ENCODE peak calls at places on chromosomes 16 and 17, in five cellular contexts. T is HCT116, R is fibroblast of lung, N is PC-9, V is astrocyte. A is an unnamed sample.

GRCh38 chr17:3990391-3991127 is 26.3 kb upstream of the ATP2A3 start:
- DNase-seq in V (peak), T (no peak), R (peak), N (no peak), A (no peak)

GRCh38 chr17:79774561-79774975 is 3.4 kb upstream of the CBX2 start:
- DNase-seq in V (no peak), N (no peak), R (no peak), T (no peak), A (no peak)

GRCh38 chr17:68820476-68820824 is 134.7 kb downstream of the ABCA8 start:
- DNase-seq in T (no peak), R (no peak), N (no peak), V (no peak), A (peak)

GRCh38 chr17:70865993-70866804 is 696.9 kb downstream of the KCNJ2 start:
- DNase-seq in T (no peak), V (no peak), R (no peak), N (no peak), A (no peak)

GRCh38 chr17:4994081-4994595 is 3.2 kb downstream of the INCA1 start:
- DNase-seq in R (no peak), V (no peak), T (no peak), N (no peak), A (no peak)

GRCh38 chr17:39485555-39485954 is 24.3 kb downstream of the CDK12 start:
- DNase-seq in T (peak), R (peak), V (peak), N (peak), A (peak)

GRCh38 chr16:14579266-14579665 is 50.8 kb downstream of the PARN start:
- DNase-seq in V (no peak), T (no peak), R (no peak), N (no peak), A (no peak)

GRCh38 chr17:56821847-56822534 is 11.7 kb downstream of the C17orf67 start:
- DNase-seq in T (no peak), R (no peak), N (no peak), V (no peak), A (no peak)

GRCh38 chr17:82349287-82349701 is 9.8 kb upstream of the TEX19 start:
- DNase-seq in T (no peak), N (no peak), V (no peak), R (no peak), A (no peak)

DNA sequence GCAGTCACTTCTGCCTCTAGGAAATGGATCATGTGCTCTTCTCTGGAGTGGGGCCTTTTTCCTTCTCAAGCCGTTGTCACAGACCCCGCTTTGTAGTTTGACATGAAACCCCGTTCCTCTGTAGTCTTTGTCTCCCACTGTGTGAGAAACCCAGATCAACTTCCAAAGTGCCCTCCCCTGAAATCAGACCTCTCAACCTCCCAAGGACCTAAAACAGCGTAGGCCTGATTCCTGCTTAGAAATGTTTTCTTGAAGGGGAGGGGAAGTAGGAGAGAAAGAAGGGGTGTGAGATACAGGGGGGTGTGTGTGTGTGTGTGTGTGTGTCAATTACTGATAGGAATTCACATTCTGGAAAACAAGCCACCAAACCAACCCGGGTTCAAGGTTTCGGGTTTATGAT is 1.5 kb downstream of the UBE2O start:
- DNase-seq in R (no peak), V (no peak), T (no peak), N (no peak), A (peak)
- H2AFZ ChIP-seq in R (no peak), V (no peak), T (no peak), N (no peak), A (no peak)

GRCh38 chr16:180921-181667 is 835 bp downstream of the HBQ1 start:
- DNase-seq in R (peak), T (peak), V (peak), N (no peak), A (peak)
- H3K4me3 ChIP-seq in R (no peak), T (no peak), V (peak), N (no peak), A (peak)

GRCh38 chr17:9707917-9708316 is 62.6 kb downstream of the USP43 start:
- DNase-seq in N (no peak), T (no peak), R (no peak), V (no peak), A (no peak)
- H2AFZ ChIP-seq in N (no peak), T (no peak), R (no peak), V (no peak), A (no peak)

GRCh38 chr17:77178586-77178985 is 37.8 kb downstream of the SEC14L1 start:
- DNase-seq in R (no peak), T (no peak), N (no peak), V (no peak), A (no peak)

GRCh38 chr17:77180503-77181330 is 39.9 kb downstream of the SEC14L1 start:
- DNase-seq in V (no peak), T (no peak), R (no peak), N (no peak), A (no peak)

GRCh38 chr17:77174928-77175720 is 34.4 kb downstream of the SEC14L1 start:
- DNase-seq in R (no peak), T (no peak), V (no peak), N (no peak), A (no peak)

GRCh38 chr17:77177002-77177401 is 36.2 kb downstream of the SEC14L1 start:
- DNase-seq in V (no peak), R (no peak), N (no peak), T (no peak), A (no peak)

DNA sequence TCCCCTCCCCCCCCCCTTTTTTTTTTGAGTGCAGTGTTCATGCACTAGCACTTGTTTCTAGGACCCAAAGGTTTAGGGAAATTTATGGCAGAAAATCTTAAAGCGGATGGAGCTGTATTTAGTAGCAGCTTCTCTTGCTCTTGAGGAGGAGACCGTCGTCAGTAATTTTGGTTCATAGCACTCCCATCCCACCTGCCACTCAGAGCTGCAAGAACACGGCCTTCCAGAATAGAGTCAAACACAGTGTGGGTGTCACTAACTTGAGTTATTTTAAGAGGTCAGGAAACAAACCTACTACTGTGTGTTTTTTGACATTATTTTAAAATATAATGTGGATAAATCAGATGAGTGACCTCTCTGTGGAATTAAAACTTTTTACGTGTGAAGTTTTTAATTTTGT is 37.3 kb downstream of the SEC14L1 start:
- DNase-seq in V (no peak), R (no peak), T (no peak), N (no peak), A (no peak)
- H3K4me3 ChIP-seq in V (no peak), R (no peak), T (no peak), N (no peak), A (no peak)

GRCh38 chr16:27633221-27633620 is 83.3 kb downstream of the KATNIP start:
- DNase-seq in T (no peak), N (no peak), V (no peak), R (no peak), A (no peak)
- H2AFZ ChIP-seq in T (no peak), N (no peak), V (no peak), R (no peak), A (no peak)

GRCh38 chr17:50122945-50123344 is 7.0 kb downstream of the SAMD14 start:
- DNase-seq in V (no peak), R (no peak), T (no peak), N (no peak), A (no peak)
- H3K4me3 ChIP-seq in V (no peak), R (no peak), T (no peak), N (no peak), A (no peak)

DNA sequence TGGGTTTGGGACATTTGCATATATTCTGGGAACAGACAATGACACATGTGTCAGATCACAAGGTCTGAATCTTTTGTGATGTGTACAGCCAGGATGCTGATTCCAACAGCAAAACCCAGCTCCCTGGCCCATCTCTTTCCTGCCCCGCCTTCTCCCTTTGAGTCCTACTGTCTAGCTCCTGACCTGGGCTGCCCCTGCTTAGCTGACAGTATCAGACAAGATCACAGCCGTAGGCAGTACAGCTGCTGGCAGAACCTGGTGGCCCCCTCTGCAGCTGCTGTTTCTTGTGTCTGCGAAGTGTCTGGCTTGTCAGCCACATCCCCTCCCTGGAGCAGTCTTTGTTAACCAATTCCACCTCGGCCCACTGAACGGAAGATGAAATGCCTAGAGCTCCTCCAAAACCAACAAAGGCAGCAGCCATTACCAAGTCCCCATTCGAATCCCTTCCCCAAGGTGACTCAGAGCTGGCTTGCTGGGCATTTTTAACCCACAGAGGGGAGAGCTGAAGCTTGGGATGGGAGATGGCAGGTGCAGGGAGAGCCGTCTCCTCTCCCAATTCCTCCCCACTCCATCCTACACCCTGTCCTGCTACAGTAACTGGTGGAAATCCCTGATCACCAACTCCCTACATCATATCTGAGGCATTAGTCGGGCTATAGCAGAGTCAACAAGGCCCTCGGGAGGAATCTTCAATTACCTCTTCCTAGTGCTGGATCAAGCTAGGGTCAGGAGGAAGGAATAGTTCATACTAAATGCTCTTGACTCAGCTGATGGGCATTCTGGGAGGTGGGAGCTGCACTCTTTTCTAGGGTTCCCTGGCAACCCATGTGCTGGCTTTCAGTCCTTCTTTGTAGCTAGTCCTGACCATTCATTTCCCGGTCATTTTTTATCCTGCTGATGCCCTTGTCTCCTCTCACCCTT is 5.8 kb downstream of the PIPOX start:
- DNase-seq in R (peak), V (peak), T (no peak), N (no peak), A (no peak)
- H2AFZ ChIP-seq in R (no peak), V (peak), T (no peak), N (no peak), A (no peak)